ENCODE peak calls at places on chromosomes 11 and 22, in seven cellular contexts. V is fibroblast of pulmonary artery, E is endodermal cell, Y is spleen, T is astrocyte of the spinal cord, A is H9, J is suprapubic skin. B is an unnamed sample.

GRCh38 chr22:36325163-36326031 is 62.4 kb downstream of the MYH9 start:
- DNase-seq in T (peak), J (no peak), V (peak), Y (no peak), E (no peak), A (no peak), B (no peak)

GRCh38 chr22:35719212-35719869 is 1.7 kb downstream of the APOL5 start:
- DNase-seq in V (no peak), A (no peak), E (no peak), T (no peak), J (no peak), Y (no peak), B (peak)

GRCh38 chr11:62707277-62707771 is at the start of the genes BSCL2 and GNG3:
- DNase-seq in T (no peak), A (peak), E (peak), V (no peak), J (no peak), Y (peak), B (peak)

GRCh38 chr11:132644511-132644910 is 887.8 kb downstream of the OPCML start:
- DNase-seq in J (no peak), Y (no peak), T (no peak), V (no peak), A (no peak), E (no peak), B (no peak)

GRCh38 chr11:75441804-75442132 is 8.8 kb upstream of the KLHL35 start:
- DNase-seq in A (no peak), V (no peak), J (no peak), E (no peak), T (no peak), Y (no peak), B (no peak)

GRCh38 chr11:62421996-62422395 is 3.2 kb downstream of the SCGB1A1 start:
- DNase-seq in J (no peak), A (no peak), E (peak), V (no peak), Y (no peak), T (no peak), B (no peak)

GRCh38 chr11:31987118-31988005 is 103.5 kb upstream of the RCN1 start:
- DNase-seq in A (peak), E (peak), T (no peak), J (no peak), V (no peak), Y (no peak), B (no peak)

GRCh38 chr11:46293616-46294015 is 16.2 kb downstream of the CREB3L1 start:
- DNase-seq in E (no peak), T (peak), Y (no peak), V (peak), J (no peak), A (no peak), B (no peak)

GRCh38 chr22:21446827-21447690 is 20.1 kb upstream of the TMEM191C start:
- DNase-seq in E (peak), Y (peak), T (no peak), A (peak), J (peak), V (no peak), B (no peak)

GRCh38 chr22:42863349-42863911 is 6.4 kb upstream of the ARFGAP3 start:
- DNase-seq in A (no peak), J (no peak), E (no peak), Y (no peak), V (peak), T (peak), B (peak)

GRCh38 chr11:30505603-30506002 is 80.5 kb downstream of the MPPED2 start:
- DNase-seq in J (no peak), T (no peak), A (no peak), Y (no peak), E (no peak), V (no peak), B (no peak)

GRCh38 chr22:29872145-29872893 is 10.7 kb upstream of the MTMR3 start:
- DNase-seq in T (no peak), E (peak), A (peak), J (no peak), Y (no peak), V (no peak), B (peak)

GRCh38 chr22:45917700-45918454 is 59.1 kb downstream of the WNT7B start:
- DNase-seq in T (no peak), Y (no peak), A (no peak), E (no peak), J (no peak), V (no peak), B (no peak)

GRCh38 chr11:85740464-85741400 is 54.7 kb upstream of the CCDC89 start:
- DNase-seq in V (no peak), A (no peak), Y (no peak), E (no peak), J (no peak), T (no peak), B (no peak)

GRCh38 chr22:46525681-46526483 is 11.5 kb downstream of the CELSR1 start:
- DNase-seq in E (no peak), T (no peak), J (no peak), A (no peak), V (no peak), Y (no peak), B (no peak)

GRCh38 chr11:59173964-59174663 is 2.2 kb downstream of the DTX4 start:
- DNase-seq in J (no peak), Y (no peak), T (no peak), V (peak), E (peak), A (peak), B (no peak)

GRCh38 chr11:47104337-47104950 is 72.2 kb downstream of the ARFGAP2 start:
- DNase-seq in A (peak), J (no peak), V (peak), T (peak), Y (no peak), E (peak), B (no peak)

GRCh38 chr22:39545310-39546063 is 12.9 kb upstream of the RPS19BP1 start:
- DNase-seq in V (peak), T (peak), Y (no peak), J (no peak), E (peak), A (peak), B (peak)

GRCh38 chr11:113549611-113550061 is 74.4 kb upstream of the DRD2 start:
- DNase-seq in E (no peak), T (no peak), V (no peak), J (no peak), A (no peak), Y (no peak), B (no peak)

GRCh38 chr11:109795234-109795633 is 298.0 kb upstream of the ZC3H12C start:
- DNase-seq in V (peak), T (peak), J (no peak), A (no peak), E (no peak), Y (no peak), B (no peak)

GRCh38 chr22:32775957-32776356 is 25.5 kb upstream of the TIMP3 start:
- DNase-seq in E (peak), J (no peak), V (no peak), Y (no peak), A (no peak), T (no peak), B (peak)
- TF ChIP-seq CTCF in E (peak), J (no peak), V (peak), Y (no peak), A (peak), T (peak), B (peak)

GRCh38 chr11:121452609-121453150 is at the start of gene SORL1-AS1:
- DNase-seq in Y (no peak), T (no peak), E (no peak), V (no peak), A (no peak), J (no peak), B (peak)
- TF ChIP-seq CTCF in Y (no peak), T (no peak), E (no peak), V (no peak), A (no peak), J (no peak), B (no peak)

GRCh38 chr11:69238562-69239319 is 55.2 kb upstream of the MYEOV start:
- DNase-seq in Y (no peak), J (no peak), V (no peak), E (peak), T (no peak), A (peak), B (no peak)

GRCh38 chr11:69241075-69241740 is 52.7 kb upstream of the MYEOV start:
- DNase-seq in V (no peak), A (peak), Y (no peak), E (peak), J (no peak), T (no peak), B (no peak)

GRCh38 chr11:69239320-69240040 is 54.5 kb upstream of the MYEOV start:
- DNase-seq in J (no peak), A (peak), T (no peak), E (peak), V (no peak), Y (no peak), B (no peak)

GRCh38 chr11:69241844-69242582 is 51.9 kb upstream of the MYEOV start:
- DNase-seq in Y (no peak), E (no peak), A (no peak), V (no peak), T (no peak), J (no peak), B (peak)

GRCh38 chr11:69240332-69241074 is 53.5 kb upstream of the MYEOV start:
- DNase-seq in V (peak), Y (no peak), T (no peak), A (peak), J (no peak), E (peak), B (peak)
- TF ChIP-seq CTCF in V (peak), Y (no peak), T (peak), A (peak), J (peak), E (peak), B (peak)

GRCh38 chr22:20025401-20026203 is 4.7 kb downstream of the TANGO2 start:
- DNase-seq in Y (peak), A (peak), J (peak), E (no peak), V (no peak), T (no peak), B (no peak)
- TF ChIP-seq CTCF in Y (no peak), A (no peak), J (no peak), E (no peak), V (no peak), T (no peak), B (no peak)

GRCh38 chr11:130428692-130429681 is 578 bp upstream of the ADAMTS8 start:
- DNase-seq in A (no peak), T (no peak), V (no peak), Y (no peak), J (no peak), E (no peak), B (no peak)
- TF ChIP-seq CTCF in A (peak), T (no peak), V (no peak), Y (no peak), J (no peak), E (peak), B (no peak)

DNA sequence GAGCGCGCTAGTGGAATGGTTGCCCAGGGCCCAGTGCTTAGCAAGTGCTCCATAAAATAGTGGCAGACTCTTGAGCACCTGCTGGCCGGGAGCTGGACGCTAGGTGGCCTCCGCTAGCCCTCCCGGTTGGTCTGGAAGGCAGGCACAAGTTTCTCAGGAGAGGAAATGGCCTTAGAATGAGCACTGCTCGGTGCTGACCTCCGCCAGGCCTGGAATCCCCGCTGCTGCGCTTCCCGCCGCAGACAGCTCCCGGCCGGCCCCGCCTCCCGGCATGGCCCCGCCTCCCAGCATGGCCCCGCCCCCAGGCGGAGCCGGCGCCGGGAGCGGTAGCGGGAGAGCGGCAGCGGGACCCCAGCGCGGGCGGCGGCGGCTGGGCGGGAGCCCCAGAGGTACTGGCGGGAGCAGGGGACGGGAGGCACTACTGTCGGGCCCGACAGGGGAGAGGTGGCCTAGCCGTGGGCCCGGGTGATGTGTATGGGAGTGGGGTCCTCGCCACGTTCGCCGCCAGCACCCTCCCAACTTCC is at the start of gene SIPA1:
- DNase-seq in J (no peak), V (peak), Y (peak), A (peak), T (peak), E (peak), B (peak)
- TF ChIP-seq CTCF in J (no peak), V (peak), Y (no peak), A (peak), T (peak), E (peak), B (peak)

GRCh38 chr11:48168815-48169214 is 47.8 kb upstream of the OR4B1 start:
- DNase-seq in Y (no peak), V (no peak), T (no peak), A (no peak), J (no peak), E (no peak), B (no peak)

GRCh38 chr11:48170840-48171233 is 45.8 kb upstream of the OR4B1 start:
- DNase-seq in E (no peak), V (peak), A (no peak), J (no peak), T (peak), Y (no peak), B (no peak)

GRCh38 chr11:48169706-48170105 is 46.9 kb upstream of the OR4B1 start:
- DNase-seq in V (peak), T (no peak), J (no peak), Y (no peak), A (no peak), E (no peak), B (no peak)

GRCh38 chr11:48170176-48170839 is 46.3 kb upstream of the OR4B1 start:
- DNase-seq in J (no peak), T (peak), V (no peak), Y (no peak), A (no peak), E (no peak), B (no peak)

GRCh38 chr11:48169259-48169658 is 47.4 kb upstream of the OR4B1 start:
- DNase-seq in T (no peak), A (no peak), E (no peak), Y (no peak), J (no peak), V (no peak), B (no peak)
- TF ChIP-seq CTCF in T (no peak), A (no peak), E (no peak), Y (no peak), J (no peak), V (no peak), B (no peak)

GRCh38 chr11:68313574-68314202 is 1.3 kb downstream of the LRP5 start:
- DNase-seq in V (no peak), A (peak), E (no peak), J (no peak), Y (no peak), T (peak), B (peak)
- TF ChIP-seq CTCF in V (no peak), A (no peak), E (no peak), J (no peak), Y (no peak), T (no peak), B (no peak)

GRCh38 chr11:104873252-104873651 is 25.0 kb downstream of the CASP12 start:
- DNase-seq in T (no peak), A (peak), E (peak), J (no peak), Y (no peak), V (no peak), B (no peak)
- TF ChIP-seq CTCF in T (peak), A (peak), E (peak), J (no peak), Y (no peak), V (no peak), B (peak)

GRCh38 chr11:119355091-119355843 is 8.8 kb upstream of the MFRP start:
- DNase-seq in V (no peak), E (no peak), T (no peak), A (no peak), Y (no peak), J (peak), B (no peak)
- TF ChIP-seq CTCF in V (no peak), E (no peak), T (no peak), A (no peak), Y (no peak), J (no peak), B (no peak)

B was measured in NB4.